ENCODE peak calls at places on chromosomes 2 and 18, in four cellular contexts. B, P, F and U are unnamed samples. For H3K4me1, the result is how much of the 10 kb centered on the place peaks cover.

GRCh38 chr2:86176583-86176982 is 18.7 kb downstream of the IMMT start:
- DNase-seq in P (no peak), B (no peak), F (no peak), U (no peak)

GRCh38 chr2:69375494-69376353 is 11.3 kb downstream of the GFPT1 start:
- DNase-seq in F (no peak), P (no peak), B (no peak), U (no peak)

GRCh38 chr2:71843391-71843850 is 304.2 kb downstream of the CYP26B1 start:
- DNase-seq in P (no peak), F (no peak), B (no peak), U (no peak)

GRCh38 chr18:74918276-74918675 is 290.7 kb downstream of the PTGR3 start:
- DNase-seq in B (no peak), P (no peak), F (no peak), U (no peak)

GRCh38 chr2:142961202-142961601 is 83.7 kb downstream of the KYNU start:
- DNase-seq in P (no peak), B (no peak), F (no peak), U (no peak)

GRCh38 chr2:196376984-196377877 is 205.9 kb upstream of the STK17B start:
- DNase-seq in P (no peak), B (no peak), F (no peak), U (no peak)

GRCh38 chr2:200302940-200303727 is 3.4 kb upstream of the SPATS2L start:
- DNase-seq in F (no peak), P (no peak), B (no peak), U (no peak)

GRCh38 chr2:43157506-43158232 is 68.7 kb downstream of the ZFP36L2 start:
- DNase-seq in P (no peak), B (no peak), F (no peak), U (no peak)

GRCh38 chr2:9699139-9699823 is 68.5 kb upstream of the YWHAQ start:
- DNase-seq in F (no peak), P (no peak), B (no peak), U (no peak)

GRCh38 chr2:127173073-127173472 is 47.0 kb downstream of the CYP27C1 start:
- DNase-seq in B (no peak), P (no peak), F (no peak), U (no peak)

GRCh38 chr18:36469471-36469870 is 172.0 kb downstream of the FHOD3 start:
- DNase-seq in P (no peak), F (no peak), B (no peak), U (no peak)

GRCh38 chr2:238791345-238791744 is 56.5 kb upstream of the TWIST2 start:
- DNase-seq in P (no peak), F (no peak), B (no peak), U (no peak)

GRCh38 chr2:232321817-232322559 is 56.6 kb upstream of the ALPP start:
- DNase-seq in P (no peak), F (no peak), B (no peak), U (no peak)

GRCh38 chr18:3665780-3666525 is 216.0 kb downstream of the TGIF1 start:
- DNase-seq in F (peak), B (peak), P (peak), U (peak)

GRCh38 chr18:3666526-3667254 is 216.7 kb downstream of the TGIF1 start:
- DNase-seq in F (no peak), P (no peak), B (no peak), U (no peak)

GRCh38 chr18:3669376-3669775 is 219.4 kb downstream of the TGIF1 start:
- DNase-seq in B (no peak), F (no peak), P (no peak), U (no peak)

GRCh38 chr18:3665187-3665586 is 215.2 kb downstream of the TGIF1 start:
- DNase-seq in P (no peak), B (no peak), F (no peak), U (no peak)

DNA sequence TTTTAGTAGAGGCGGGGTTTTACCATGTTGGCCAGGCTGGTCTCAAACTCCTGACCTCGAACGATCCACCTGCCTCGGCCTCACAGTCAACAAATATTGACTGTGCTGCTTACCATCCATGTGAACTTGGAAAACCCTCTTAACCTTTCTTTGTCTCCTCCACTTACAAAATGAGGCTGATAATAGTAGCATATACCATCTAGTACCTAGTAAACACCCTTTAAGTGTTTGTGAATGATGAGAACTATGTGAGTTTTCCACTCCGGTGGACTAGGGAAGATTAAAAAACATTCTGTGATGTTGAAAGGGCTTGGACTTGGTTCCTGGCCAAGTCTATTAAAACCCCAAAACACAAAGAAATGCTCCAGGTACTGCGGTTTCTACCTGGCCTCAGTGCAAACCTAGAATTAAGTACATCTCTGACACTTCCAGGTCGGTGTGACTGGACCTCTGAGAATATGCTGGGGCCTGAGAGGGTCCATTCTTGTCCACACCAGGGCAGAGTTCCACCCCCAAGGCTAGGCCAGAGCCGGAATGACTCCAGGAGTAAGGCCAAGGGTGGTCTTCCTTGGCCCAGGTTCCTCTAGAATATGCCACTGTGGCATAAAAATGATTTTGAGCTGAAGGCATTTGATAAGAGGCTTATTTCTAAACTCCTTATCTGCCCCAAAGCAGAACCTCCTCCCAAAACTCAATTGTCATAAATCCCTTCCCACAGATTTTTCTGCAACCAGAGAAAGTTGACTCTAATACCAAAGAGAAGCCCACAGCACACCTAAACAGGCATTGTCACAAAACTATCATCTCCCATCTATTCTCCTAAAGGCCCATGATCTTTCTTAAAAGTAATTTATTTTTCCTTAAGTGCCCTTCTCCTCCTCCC is 217.5 kb downstream of the TGIF1 start:
- DNase-seq in P (no peak), F (no peak), B (no peak), U (no peak)
- H3K4me1 ChIP-seq in P (under half), F (under half), B (under half), U (under half)

GRCh38 chr2:102061962-102062795 is 70.4 kb downstream of the IL1R2 start:
- DNase-seq in P (no peak), B (peak), F (no peak), U (no peak)

GRCh38 chr2:102060792-102061191 is 69.0 kb downstream of the IL1R2 start:
- DNase-seq in B (no peak), F (no peak), P (no peak), U (no peak)

GRCh38 chr2:102062802-102063201 is 71.0 kb downstream of the IL1R2 start:
- DNase-seq in P (no peak), B (no peak), F (no peak), U (no peak)

GRCh38 chr2:102060047-102060446 is 68.3 kb downstream of the IL1R2 start:
- DNase-seq in P (no peak), B (no peak), F (no peak), U (no peak)

GRCh38 chr2:102061286-102061699 is 69.5 kb downstream of the IL1R2 start:
- DNase-seq in P (no peak), B (no peak), F (no peak), U (no peak)
- H3K4me1 ChIP-seq in P (under half), B (under half), F (under half), U (under half)

GRCh38 chr18:44705075-44705474 is 24.4 kb downstream of the SETBP1 start:
- DNase-seq in B (no peak), F (no peak), P (no peak), U (no peak)
- H3K4me1 ChIP-seq in B (under half), F (under half), P (under half), U (under half)

GRCh38 chr2:227511239-227511930 is 39.4 kb downstream of the AGFG1 start:
- DNase-seq in F (no peak), B (no peak), P (no peak), U (no peak)

GRCh38 chr2:227511955-227512354 is 40.0 kb downstream of the AGFG1 start:
- DNase-seq in B (no peak), F (no peak), P (no peak), U (no peak)

GRCh38 chr2:227517724-227518123 is 45.8 kb downstream of the AGFG1 start:
- DNase-seq in P (no peak), F (no peak), B (no peak), U (no peak)

GRCh38 chr2:227513113-227513512 is 41.2 kb downstream of the AGFG1 start:
- DNase-seq in F (no peak), P (no peak), B (no peak), U (no peak)

DNA sequence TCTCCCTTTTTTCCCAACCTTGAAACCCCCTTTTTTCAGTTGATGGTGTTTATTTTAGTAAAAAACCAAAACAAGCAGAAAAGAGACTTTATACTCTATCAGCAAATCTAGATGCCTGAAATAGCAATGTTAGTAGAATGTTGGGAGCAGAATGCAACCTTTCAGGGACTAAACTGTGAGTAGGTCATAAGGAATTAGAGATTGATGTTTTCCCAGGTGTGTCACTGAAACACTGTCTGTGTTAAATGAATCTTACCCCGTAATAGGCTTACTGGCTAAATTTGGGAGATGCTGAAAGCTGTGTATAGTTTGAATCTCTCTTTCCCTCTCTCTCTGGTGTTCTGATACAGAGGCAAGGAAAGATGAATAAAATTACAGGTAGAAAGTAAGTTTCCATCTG is 43.8 kb downstream of the AGFG1 start:
- DNase-seq in F (no peak), B (no peak), P (no peak), U (no peak)
- H3K4me1 ChIP-seq in F (under half), B (under half), P (under half), U (under half)

GRCh38 chr2:42132966-42133641 is 36.0 kb upstream of the EML4 start:
- DNase-seq in B (peak), F (peak), P (peak), U (peak)
- H3K4me1 ChIP-seq in B (under half), F (under half), P (under half), U (under half)

GRCh38 chr2:96207073-96207777 is 1.4 kb downstream of the STARD7 start:
- DNase-seq in P (no peak), B (no peak), F (no peak), U (no peak)

GRCh38 chr2:96209011-96209728 is 543 bp upstream of the STARD7 start:
- DNase-seq in B (no peak), F (no peak), P (no peak), U (no peak)

GRCh38 chr2:96208144-96209010 is at the start of gene STARD7:
- DNase-seq in B (peak), F (peak), P (peak), U (peak)

GRCh38 chr2:96205888-96206287 is 2.7 kb downstream of the STARD7 start:
- DNase-seq in B (no peak), F (no peak), P (no peak), U (no peak)

DNA sequence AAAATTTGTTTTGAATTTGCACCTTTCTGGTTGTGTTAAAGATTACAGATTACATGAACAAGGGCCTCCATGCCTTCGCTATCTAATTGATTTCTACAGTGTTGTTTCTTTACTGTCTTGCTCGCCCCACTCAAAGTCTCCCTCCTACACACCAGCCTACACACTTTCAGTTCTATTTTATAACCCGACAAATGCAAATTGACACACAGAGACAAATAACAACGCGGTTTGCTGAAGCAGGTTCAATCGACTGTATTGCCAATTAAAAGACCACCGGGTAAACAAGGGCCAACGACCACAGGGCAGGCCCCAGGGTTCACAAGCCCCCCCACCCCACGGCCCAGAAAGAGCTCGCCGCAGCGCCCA is 866 bp downstream of the STARD7 start:
- DNase-seq in B (no peak), F (no peak), P (no peak), U (no peak)
- H3K4me1 ChIP-seq in B (under half), F (under half), P (under half), U (under half)

GRCh38 chr2:173254659-173255058 is 100.0 kb upstream of the CDCA7 start:
- DNase-seq in F (no peak), B (no peak), P (no peak), U (no peak)

GRCh38 chr2:173252581-173252980 is 102.1 kb upstream of the CDCA7 start:
- DNase-seq in F (no peak), B (no peak), P (no peak), U (no peak)

GRCh38 chr2:173249661-173250641 is 104.7 kb upstream of the CDCA7 start:
- DNase-seq in P (no peak), F (peak), B (no peak), U (no peak)

GRCh38 chr2:173248381-173248780 is 106.3 kb upstream of the CDCA7 start:
- DNase-seq in B (no peak), P (no peak), F (no peak), U (no peak)

DNA sequence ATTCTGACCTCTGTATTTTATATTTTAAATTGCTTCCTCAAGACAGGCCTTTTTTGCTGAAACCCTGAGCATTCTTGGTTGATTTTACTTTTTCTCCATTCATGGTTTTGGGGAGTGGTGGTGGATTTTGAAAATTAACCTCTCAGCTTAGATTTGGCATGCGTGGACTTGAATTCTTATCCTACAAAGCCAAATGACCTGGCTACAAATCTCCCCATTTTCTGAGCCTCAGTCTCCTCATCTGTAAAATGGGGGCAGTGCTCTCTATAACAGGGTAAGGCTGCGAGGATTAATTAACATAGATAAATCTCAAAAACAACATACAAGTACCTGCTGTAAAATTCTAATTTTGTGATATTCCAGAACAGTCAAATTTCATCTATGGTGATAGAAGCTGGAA is 103.4 kb upstream of the CDCA7 start:
- DNase-seq in F (no peak), B (no peak), P (no peak), U (no peak)
- H3K4me1 ChIP-seq in F (under half), B (under half), P (under half), U (under half)

GRCh38 chr2:133498166-133498565 is 70.1 kb downstream of the NCKAP5 start:
- DNase-seq in P (no peak), F (no peak), B (no peak), U (peak)
- H3K4me1 ChIP-seq in P (under half), F (under half), B (under half), U (under half)

DNA sequence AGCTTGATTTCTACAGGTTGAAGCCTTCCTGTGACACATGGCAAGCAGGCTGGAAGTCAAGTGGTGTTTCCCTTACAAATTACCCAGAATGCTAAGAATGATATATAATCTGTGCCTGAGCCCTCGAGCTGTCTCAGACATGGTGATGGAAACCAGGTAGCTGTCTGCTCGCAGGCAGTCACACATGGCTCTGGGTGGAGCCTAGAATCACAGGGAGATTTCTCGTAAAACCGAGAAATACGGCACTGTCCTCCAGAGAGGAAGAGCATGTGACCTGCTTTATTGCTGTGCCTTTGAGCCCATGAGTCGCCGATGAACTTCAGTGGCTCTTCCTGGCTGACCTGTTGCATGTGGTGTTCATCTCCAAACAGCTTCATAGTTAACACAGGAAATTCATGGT is 392.9 kb downstream of the ZNF521 start:
- DNase-seq in F (no peak), P (no peak), B (no peak), U (peak)
- H3K4me1 ChIP-seq in F (under half), P (under half), B (under half), U (under half)

GRCh38 chr2:99877963-99878362 is 264.4 kb downstream of the AFF3 start:
- DNase-seq in B (no peak), P (no peak), F (no peak), U (no peak)
- H3K4me1 ChIP-seq in B (under half), P (under half), F (under half), U (under half)